ENCODE peak calls at places on chromosome 12, in nine cellular contexts. D is stomach, H is HFF-Myc, K is heart right ventricle, X is GM06990, T is psoas muscle, M is prostate gland, V is WTC11, C is Calu3. G is an unnamed sample.

GRCh38 chr12:126667340-126667739 is 1599.6 kb upstream of the TMEM132C start:
- DNase-seq in X (no peak), D (no peak), M (no peak), C (peak), T (no peak), H (peak), V (no peak), K (no peak), G (no peak)

GRCh38 chr12:124451016-124451415 is 116.4 kb downstream of the NCOR2 start:
- DNase-seq in D (no peak), C (no peak), T (peak), K (no peak), X (no peak), V (no peak), H (no peak), M (no peak), G (peak)

GRCh38 chr12:32921397-32921796 is 24.8 kb upstream of the PKP2 start:
- DNase-seq in H (no peak), T (no peak), M (no peak), D (no peak), V (no peak), X (no peak), K (no peak), C (no peak), G (no peak)

GRCh38 chr12:89245090-89245489 is 107.2 kb downstream of the DUSP6 start:
- DNase-seq in D (no peak), K (no peak), M (no peak), T (no peak), C (no peak), V (no peak), H (no peak), X (no peak), G (no peak)

GRCh38 chr12:96034631-96035282 is 630 bp downstream of the LTA4H start:
- DNase-seq in M (no peak), D (no peak), H (no peak), T (peak), V (no peak), C (peak), X (no peak), K (no peak), G (no peak)

GRCh38 chr12:25433024-25433423 is 120.1 kb downstream of the LMNTD1 start:
- DNase-seq in H (no peak), C (no peak), T (no peak), X (no peak), K (no peak), D (no peak), V (no peak), M (no peak), G (no peak)

GRCh38 chr12:57001448-57001906 is 4.9 kb downstream of the ZBTB39 start:
- DNase-seq in K (peak), H (no peak), M (peak), V (peak), X (peak), D (peak), C (peak), T (peak), G (no peak)

GRCh38 chr12:109131522-109132050 is 15.2 kb downstream of the ACACB start:
- DNase-seq in M (no peak), X (no peak), H (no peak), V (no peak), T (peak), K (peak), D (no peak), C (no peak), G (no peak)

GRCh38 chr12:77064891-77065360 is 443 bp downstream of the E2F7 start:
- DNase-seq in D (no peak), M (no peak), K (no peak), V (no peak), C (peak), T (no peak), X (no peak), H (no peak), G (no peak)

GRCh38 chr12:81610955-81611889 is 147.9 kb downstream of the PPFIA2 start:
- DNase-seq in H (no peak), V (peak), D (no peak), C (no peak), K (no peak), T (no peak), M (no peak), X (no peak), G (no peak)

GRCh38 chr12:96445743-96446655 is 43.4 kb upstream of the CFAP54 start:
- DNase-seq in D (no peak), X (peak), M (no peak), V (no peak), K (peak), H (peak), C (peak), T (no peak), G (no peak)

GRCh38 chr12:45773734-45774133 is 44.2 kb downstream of the ARID2 start:
- DNase-seq in H (no peak), M (no peak), V (no peak), K (no peak), X (no peak), C (no peak), T (no peak), D (no peak), G (no peak)

GRCh38 chr12:82660541-82661325 is 26.0 kb upstream of the TMTC2 start:
- DNase-seq in V (no peak), K (no peak), M (no peak), T (no peak), D (no peak), C (no peak), X (no peak), H (no peak), G (no peak)

GRCh38 chr12:50217202-50217601 is 50.0 kb upstream of the CERS5 start:
- DNase-seq in H (no peak), K (no peak), C (no peak), M (no peak), X (no peak), T (no peak), V (no peak), D (no peak), G (no peak)

GRCh38 chr12:107196681-107197080 is 103.3 kb upstream of the CRY1 start:
- DNase-seq in H (no peak), X (no peak), C (no peak), V (no peak), K (no peak), T (no peak), D (no peak), M (no peak), G (no peak)

GRCh38 chr12:14836336-14837210 is 6.8 kb downstream of the ART4 start:
- DNase-seq in M (no peak), T (no peak), K (no peak), D (no peak), H (no peak), C (peak), V (no peak), X (no peak), G (no peak)

GRCh38 chr12:89648211-89648930 is 60.3 kb downstream of the ATP2B1 start:
- DNase-seq in K (no peak), T (no peak), C (no peak), H (no peak), D (no peak), V (peak), M (no peak), X (no peak), G (no peak)

GRCh38 chr12:119869720-119870119 is 7.4 kb downstream of the CIT start:
- DNase-seq in D (no peak), K (no peak), H (peak), M (no peak), T (peak), V (no peak), X (no peak), C (no peak), G (no peak)

GRCh38 chr12:58502857-58503256 is 417.4 kb downstream of the LRIG3 start:
- DNase-seq in H (no peak), K (no peak), X (no peak), T (no peak), C (no peak), M (no peak), D (no peak), V (no peak), G (no peak)

GRCh38 chr12:58502236-58502635 is 418.1 kb downstream of the LRIG3 start:
- DNase-seq in C (no peak), D (no peak), H (no peak), K (no peak), X (no peak), T (no peak), V (no peak), M (no peak), G (no peak)

GRCh38 chr12:58504539-58504938 is 415.8 kb downstream of the LRIG3 start:
- DNase-seq in V (no peak), K (no peak), T (no peak), D (no peak), C (no peak), X (no peak), H (peak), M (no peak), G (no peak)

GRCh38 chr12:58500399-58500798 is 419.9 kb downstream of the LRIG3 start:
- DNase-seq in T (no peak), C (no peak), D (no peak), M (no peak), V (no peak), K (no peak), X (no peak), H (no peak), G (no peak)

GRCh38 chr12:58503731-58504520 is 416.4 kb downstream of the LRIG3 start:
- DNase-seq in X (no peak), D (no peak), T (no peak), K (no peak), H (no peak), C (no peak), V (no peak), M (no peak), G (no peak)
- TF ChIP-seq CTCF in X (no peak), D (no peak), T (no peak), K (no peak), H (no peak), C (no peak), V (no peak), M (no peak), G (no peak)

GRCh38 chr12:44462729-44463128 is 413.4 kb downstream of the NELL2 start:
- DNase-seq in M (no peak), C (no peak), X (no peak), V (no peak), K (no peak), H (no peak), D (no peak), T (no peak), G (no peak)
- TF ChIP-seq CTCF in M (no peak), C (no peak), X (no peak), V (no peak), K (no peak), H (no peak), D (no peak), T (no peak), G (no peak)

GRCh38 chr12:116916714-116917114 is 6.0 kb downstream of the FBXW8 start:
- DNase-seq in M (no peak), T (no peak), H (peak), V (no peak), K (peak), C (peak), D (peak), X (peak), G (no peak)
- TF ChIP-seq CTCF in M (no peak), T (no peak), H (peak), V (no peak), K (peak), C (peak), D (no peak), X (peak), G (no peak)

GRCh38 chr12:19707948-19708409 is 268.7 kb downstream of the AEBP2 start:
- DNase-seq in T (no peak), M (no peak), V (no peak), X (no peak), H (peak), K (no peak), D (no peak), C (no peak), G (no peak)
- TF ChIP-seq CTCF in T (no peak), M (no peak), V (no peak), X (no peak), H (no peak), K (no peak), D (no peak), C (no peak), G (peak)

DNA sequence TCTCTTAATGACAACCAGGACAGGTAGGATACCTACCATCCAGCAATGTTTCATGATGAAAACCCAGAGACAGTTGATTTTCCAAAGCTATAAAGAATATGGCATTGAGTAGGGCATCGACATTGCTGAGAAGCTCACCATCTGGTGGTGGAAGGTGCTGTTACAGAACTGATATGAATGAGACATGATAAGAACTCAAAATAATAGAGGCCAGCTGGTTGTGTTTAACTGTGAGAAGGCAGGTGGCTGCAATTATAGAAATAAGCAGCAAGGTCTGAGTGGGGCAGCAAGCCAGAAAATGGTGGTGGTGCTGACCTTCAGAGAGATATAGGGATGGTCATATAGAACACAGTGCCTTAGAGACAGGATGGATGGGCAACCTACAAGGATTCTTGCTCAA is 449.7 kb downstream of the BTG1 start:
- DNase-seq in H (no peak), C (no peak), X (no peak), V (no peak), D (no peak), T (no peak), K (no peak), M (no peak), G (no peak)
- TF ChIP-seq CTCF in H (no peak), C (no peak), X (no peak), V (no peak), D (no peak), T (no peak), K (no peak), M (no peak), G (peak)

DNA sequence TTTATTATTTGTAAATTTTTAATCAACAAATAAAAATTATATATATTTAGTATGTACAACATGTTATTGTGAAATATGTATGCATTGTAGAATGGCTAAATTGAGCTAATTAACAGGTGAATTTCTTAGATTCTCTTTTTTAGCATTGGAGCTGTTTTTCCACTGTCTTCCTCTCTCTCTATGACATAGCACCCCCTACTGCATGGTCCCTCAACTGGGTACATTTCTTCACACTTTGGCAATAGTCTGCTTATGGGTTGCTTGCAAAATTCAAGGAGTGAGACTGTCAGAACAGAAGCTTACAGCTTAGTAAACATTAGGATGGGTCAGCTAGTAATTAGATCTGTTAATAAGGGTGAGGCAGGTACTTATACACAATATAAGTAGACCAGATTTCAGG is 658.5 kb upstream of the MGAT4C start:
- DNase-seq in T (no peak), V (peak), K (no peak), C (peak), X (no peak), H (peak), D (no peak), M (no peak), G (no peak)
- TF ChIP-seq CTCF in T (no peak), V (peak), K (peak), C (peak), X (no peak), H (peak), D (no peak), M (no peak), G (peak)

GRCh38 chr12:122967151-122967550 is 888 bp upstream of the ABCB9 start:
- DNase-seq in C (no peak), T (no peak), K (no peak), X (no peak), V (no peak), D (no peak), H (no peak), M (no peak), G (no peak)

GRCh38 chr12:122965356-122965755 is 907 bp downstream of the ABCB9 start:
- DNase-seq in C (no peak), K (no peak), H (no peak), D (no peak), M (no peak), V (no peak), T (no peak), X (no peak), G (no peak)

GRCh38 chr12:122966743-122967058 is 438 bp upstream of the ABCB9 start:
- DNase-seq in T (no peak), H (no peak), D (no peak), X (no peak), K (no peak), C (no peak), V (no peak), M (no peak), G (no peak)

GRCh38 chr12:122964439-122965257 is 1.6 kb downstream of the ABCB9 start:
- DNase-seq in X (no peak), D (no peak), V (no peak), C (no peak), M (no peak), K (no peak), H (no peak), T (no peak), G (no peak)

DNA sequence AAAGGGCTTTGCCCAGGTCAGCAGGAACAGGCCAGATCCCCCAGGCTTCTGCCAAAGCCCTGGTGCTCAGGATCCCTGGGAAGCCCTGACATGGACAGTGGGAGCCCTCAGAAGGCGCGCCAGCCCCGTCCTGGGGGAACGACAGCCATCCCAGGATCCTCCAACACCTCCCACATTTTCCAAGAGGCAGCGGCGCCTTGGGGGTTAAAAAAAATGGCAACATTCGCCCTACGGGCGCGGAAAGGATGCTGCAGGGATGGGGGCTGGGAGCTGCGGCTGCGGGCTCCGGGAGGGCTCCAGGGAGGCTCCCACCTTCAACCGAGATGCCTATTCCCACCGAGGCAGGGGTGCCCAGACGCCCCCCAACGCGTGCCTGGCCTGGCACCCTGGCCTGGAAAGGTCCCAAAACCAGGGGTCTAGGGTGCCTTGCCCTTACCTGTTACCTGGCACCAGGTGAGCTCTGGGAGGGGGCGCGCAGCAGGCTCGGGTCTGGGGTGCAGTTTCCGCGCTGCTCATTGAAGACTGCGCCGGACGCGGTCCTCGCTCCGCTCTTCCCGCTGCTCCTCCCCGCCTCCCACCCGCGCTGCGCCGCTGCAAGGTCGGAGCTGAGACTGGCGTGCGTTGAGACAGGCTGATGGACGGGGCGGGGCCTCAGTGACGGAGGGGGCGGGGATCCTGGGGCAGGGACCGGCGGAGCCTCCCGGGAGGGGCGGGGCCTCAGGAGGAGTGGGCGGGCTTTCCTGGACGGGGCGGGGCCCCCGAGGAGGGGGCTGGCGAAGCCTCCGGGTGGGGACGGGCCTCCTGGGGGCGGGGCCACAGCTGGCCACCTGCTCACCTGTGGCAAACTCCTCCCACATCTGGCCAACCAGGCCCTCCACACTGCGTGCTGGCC is at the start of gene ABCB9:
- DNase-seq in X (peak), T (peak), H (no peak), M (peak), D (peak), V (peak), K (peak), C (peak), G (peak)
- TF ChIP-seq CTCF in X (no peak), T (no peak), H (no peak), M (no peak), D (no peak), V (no peak), K (no peak), C (no peak), G (peak)

DNA sequence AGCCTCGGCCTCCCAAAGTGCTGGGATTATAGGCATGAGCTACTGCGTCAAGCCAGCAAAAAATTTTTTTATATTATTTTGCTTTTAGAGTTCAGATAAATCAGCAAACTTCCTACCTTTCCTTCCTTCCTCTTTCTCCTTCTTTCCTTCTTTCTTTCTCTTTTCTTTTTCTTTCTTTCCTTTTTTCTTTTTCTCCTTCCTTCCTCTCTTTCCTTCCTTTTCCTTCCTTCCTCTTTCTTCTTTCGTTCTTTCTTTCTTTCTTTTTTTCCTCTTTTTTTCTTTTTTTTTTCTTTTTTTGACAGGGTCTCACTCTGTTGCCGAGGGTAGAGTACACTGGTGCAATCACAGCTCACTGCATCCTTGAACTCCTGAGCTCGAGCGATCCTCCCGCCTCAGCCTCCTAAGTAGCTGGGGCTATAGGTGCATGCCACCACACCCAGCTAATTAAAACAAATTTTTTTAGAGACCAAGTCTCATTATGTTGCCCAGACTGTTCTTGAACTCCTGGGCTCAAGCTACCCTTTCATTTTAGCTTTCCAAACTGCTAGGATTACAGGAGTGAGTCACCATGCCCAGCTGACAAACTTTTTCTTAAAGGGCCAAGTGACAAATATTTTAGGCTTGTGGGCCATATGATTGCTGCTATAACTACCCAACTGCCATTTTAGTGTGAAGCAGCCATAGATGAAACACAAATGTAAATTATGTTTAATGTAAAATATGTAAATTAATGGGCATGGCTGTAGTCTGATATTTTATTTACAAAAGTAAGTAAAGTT is 7.1 kb upstream of the WASHC4 start:
- DNase-seq in X (no peak), M (no peak), K (no peak), C (no peak), H (no peak), T (no peak), V (no peak), D (no peak), G (no peak)
- TF ChIP-seq CTCF in X (no peak), M (no peak), K (no peak), C (no peak), H (no peak), T (no peak), V (no peak), D (no peak), G (no peak)

DNA sequence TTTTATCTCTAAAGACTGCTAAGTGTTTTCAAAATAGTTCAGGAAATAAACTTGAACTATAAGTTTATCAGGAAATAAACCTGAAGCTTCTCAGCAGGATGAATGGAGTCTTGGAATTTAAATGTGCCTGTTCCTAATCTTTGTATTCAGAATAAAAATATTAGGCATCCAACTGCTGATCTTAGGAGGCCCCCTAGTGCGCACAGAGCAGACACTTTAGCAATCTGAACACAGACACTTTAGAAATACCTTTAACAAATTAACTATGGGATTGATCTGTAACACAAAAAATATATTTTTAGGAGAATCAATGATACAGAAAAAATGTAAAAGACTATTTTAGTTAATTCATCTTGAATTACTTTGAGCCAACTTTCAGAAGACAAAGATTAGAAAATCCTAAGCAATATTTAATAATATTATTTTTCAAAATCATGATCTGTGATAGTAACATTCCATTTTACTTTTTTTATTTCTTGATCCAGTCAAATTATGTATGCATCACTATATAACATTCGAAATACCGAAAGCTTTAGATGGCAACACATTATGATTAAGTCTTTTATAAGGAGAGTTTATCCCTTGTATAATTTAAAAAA is 80.9 kb downstream of the SLC41A2 start:
- DNase-seq in D (peak), X (no peak), T (no peak), H (no peak), M (peak), K (peak), C (peak), V (no peak), G (no peak)
- TF ChIP-seq CTCF in D (no peak), X (peak), T (peak), H (peak), M (peak), K (peak), C (peak), V (no peak), G (peak)